ENCODE peak calls at places on chromosomes 5 and 9, in six cellular contexts. P is SK-N-DZ, D is left cardiac atrium, Q is cardiac muscle cell, E is heart right ventricle, H is omental fat pad. J is an unnamed sample.

GRCh38 chr5:149671544-149671943 is 58.6 kb upstream of the PPARGC1B start:
- DNase-seq in H (no peak), E (no peak), Q (no peak), P (no peak), D (no peak), J (no peak)

GRCh38 chr5:177985430-177986040 is 10.5 kb downstream of the PROP1 start:
- DNase-seq in P (no peak), Q (no peak), E (no peak), D (no peak), H (no peak), J (no peak)

GRCh38 chr9:127805620-127806019 is 2.9 kb downstream of the FPGS start:
- DNase-seq in P (no peak), D (no peak), Q (peak; percentile 42), H (no peak), E (no peak), J (no peak)

GRCh38 chr5:136309932-136310598 is 55.3 kb downstream of the TRPC7 start:
- DNase-seq in D (no peak), H (no peak), P (no peak), Q (no peak), E (no peak), J (no peak)

GRCh38 chr9:77744877-77745435 is 96.8 kb upstream of the GNA14 start:
- DNase-seq in Q (no peak), P (no peak), H (no peak), E (no peak), D (no peak), J (no peak)

GRCh38 chr9:131464354-131465000 is 38.2 kb upstream of the POMT1 start:
- DNase-seq in H (no peak), Q (peak; percentile 32), D (no peak), P (no peak), E (no peak), J (no peak)

GRCh38 chr9:87787735-87788134 is 61.8 kb downstream of the CTSL start:
- DNase-seq in E (no peak), D (no peak), Q (peak; percentile 13), H (no peak), P (no peak), J (no peak)

GRCh38 chr5:1874348-1874747 is 8.4 kb downstream of the IRX4 start:
- DNase-seq in H (no peak), Q (no peak), D (no peak), P (no peak), E (no peak), J (no peak)

GRCh38 chr5:116539222-116539621 is 35.4 kb downstream of the SEMA6A start:
- DNase-seq in H (no peak), P (no peak), E (no peak), D (no peak), Q (no peak), J (no peak)

J was measured in testis.